ENCODE peak calls at places on chromosome 20, in ten cellular contexts. X is neural crest cell; N is CD8-positive, alpha-beta T cell; M is stimulated activated CD4-positive, alpha-beta T cell treated with anti-CD3 and anti-CD28 coated beads, Interleukin-2, amount 100 ng/mL, for 48 hours; Q is HT1080; K is activated CD4-positive, alpha-beta T cell treated with anti-CD3 and anti-CD28 coated beads for 48 hours; S is NCI-H146; L is PC-3; V is posterior cingulate gyrus; U is mesendoderm. H is an unnamed sample.

GRCh38 chr20:3646067-3646440 is 17.1 kb downstream of the GFRA4 start:
- DNase-seq in Q (peak), X (no peak), S (no peak), L (peak), N (no peak), M (no peak), V (no peak), K (no peak), U (no peak), H (no peak)

GRCh38 chr20:18805881-18806280 is 7.7 kb upstream of the SCP2D1 start:
- DNase-seq in Q (peak), V (no peak), L (peak), S (no peak), M (no peak), N (peak), X (no peak), K (no peak), U (peak), H (peak)

GRCh38 chr20:60060593-60060992 is 102.4 kb downstream of the CDH26 start:
- DNase-seq in X (no peak), S (no peak), N (no peak), U (no peak), K (no peak), M (no peak), Q (no peak), V (no peak), L (no peak), H (peak)

GRCh38 chr20:57451759-57452661 is 60.8 kb downstream of the RBM38 start:
- DNase-seq in S (no peak), K (peak), V (no peak), M (no peak), Q (no peak), L (no peak), U (no peak), N (no peak), X (no peak), H (no peak)

GRCh38 chr20:10216146-10216741 is 2.4 kb upstream of the SNAP25 start:
- DNase-seq in U (no peak), N (no peak), S (peak), X (no peak), Q (no peak), V (no peak), M (no peak), K (no peak), L (no peak), H (no peak)

GRCh38 chr20:60048634-60049578 is 90.7 kb downstream of the CDH26 start:
- DNase-seq in V (no peak), X (no peak), L (no peak), N (no peak), Q (peak), K (no peak), M (no peak), U (peak), S (peak), H (no peak)

GRCh38 chr20:59258103-59258705 is 42.2 kb upstream of the EDN3 start:
- DNase-seq in M (no peak), Q (no peak), U (no peak), X (no peak), V (no peak), L (no peak), N (no peak), K (no peak), S (no peak), H (no peak)

GRCh38 chr20:49510562-49511117 is 28.2 kb upstream of the KCNB1 start:
- DNase-seq in Q (no peak), S (no peak), V (no peak), N (no peak), M (no peak), X (no peak), K (no peak), U (no peak), L (peak), H (peak)

GRCh38 chr20:43981535-43981934 is 66.9 kb downstream of the TOX2 start:
- DNase-seq in Q (no peak), M (no peak), S (no peak), L (no peak), V (no peak), K (no peak), X (no peak), U (no peak), N (no peak), H (no peak)

GRCh38 chr20:60246751-60247150 is 288.5 kb downstream of the CDH26 start:
- DNase-seq in S (no peak), K (no peak), N (no peak), L (no peak), V (no peak), U (no peak), X (no peak), Q (no peak), M (no peak), H (no peak)

GRCh38 chr20:3808141-3808479 is 12.0 kb downstream of the CDC25B start:
- DNase-seq in S (no peak), X (no peak), L (peak), K (no peak), V (peak), M (no peak), Q (peak), U (no peak), N (no peak), H (peak)

GRCh38 chr20:62381202-62381797 is 5.6 kb upstream of the RPS21 start:
- DNase-seq in K (no peak), S (no peak), U (no peak), L (peak), M (no peak), V (no peak), N (no peak), X (no peak), Q (peak), H (peak)

GRCh38 chr20:1881240-1881835 is 13.9 kb upstream of the SIRPA start:
- DNase-seq in M (no peak), L (no peak), X (no peak), V (peak), S (no peak), U (no peak), K (no peak), Q (no peak), N (no peak), H (peak)

GRCh38 chr20:45456632-45457031 is 12.9 kb upstream of the WFDC2 start:
- DNase-seq in U (peak), K (peak), V (no peak), N (no peak), S (peak), Q (peak), X (peak), L (peak), M (peak), H (peak)